ENCODE peak calls at places on chromosomes 3 and 15, in four cellular contexts. N is lung, Y is GM23338, M is heart right ventricle. G is an unnamed sample.

GRCh38 chr3:161913786-161914389 is 417.3 kb downstream of the OTOL1 start:
- ATAC-seq in N (no peak), Y (no peak), M (no peak), G (no peak)

GRCh38 chr3:93992211-93992610 is 12.3 kb downstream of the ARL13B start:
- ATAC-seq in N (no peak), Y (no peak), M (no peak), G (no peak)

GRCh38 chr15:89551502-89551901 is 23.8 kb upstream of the TICRR start:
- ATAC-seq in N (no peak), Y (no peak), M (no peak), G (no peak)

GRCh38 chr3:113747719-113748046 is 848 bp downstream of the ATP6V1A start:
- ATAC-seq in N (no peak), Y (no peak), M (no peak), G (no peak)

GRCh38 chr15:100201376-100202280 is 140.1 kb downstream of the ADAMTS17 start:
- ATAC-seq in N (no peak), Y (peak; percentile 55), M (no peak), G (no peak)

GRCh38 chr15:84946772-84947489 is 34.7 kb upstream of the PDE8A start:
- ATAC-seq in N (no peak), Y (no peak), M (peak; percentile 74), G (no peak)

GRCh38 chr3:161851941-161852566 is 355.4 kb downstream of the OTOL1 start:
- ATAC-seq in N (peak; percentile 39), Y (peak; percentile 83), M (no peak), G (no peak)

GRCh38 chr3:45223889-45224730 is 2.0 kb downstream of the TMEM158 start:
- ATAC-seq in N (no peak), Y (no peak), M (no peak), G (no peak)

GRCh38 chr3:196493292-196493691 is 10.3 kb downstream of the RNF168 start:
- ATAC-seq in N (no peak), Y (no peak), M (no peak), G (no peak)

GRCh38 chr15:64536244-64536836 is 76.0 kb downstream of the ZNF609 start:
- ATAC-seq in N (no peak), Y (no peak), M (no peak), G (no peak)

GRCh38 chr3:197103766-197104165 is 74.1 kb upstream of the MELTF start:
- ATAC-seq in N (no peak), Y (no peak), M (no peak), G (no peak)

GRCh38 chr3:30248423-30248822 is 358.0 kb upstream of the TGFBR2 start:
- ATAC-seq in N (no peak), Y (no peak), M (no peak), G (no peak)

GRCh38 chr3:194104041-194104751 is 31.8 kb upstream of the HES1 start:
- ATAC-seq in N (no peak), Y (peak; percentile 23), M (no peak), G (no peak)

GRCh38 chr15:89023311-89023961 is 64.8 kb upstream of the ABHD2 start:
- ATAC-seq in N (no peak), Y (no peak), M (no peak), G (no peak)

GRCh38 chr3:188421151-188421821 is 267.3 kb downstream of the LPP start:
- ATAC-seq in N (no peak), Y (no peak), M (no peak), G (no peak)

GRCh38 chr3:119918992-119919933 is 137.4 kb downstream of the NR1I2 start:
- ATAC-seq in N (no peak), Y (no peak), M (no peak), G (no peak)

GRCh38 chr15:82943176-82943575 is 9.3 kb downstream of the HOMER2 start:
- ATAC-seq in N (no peak), Y (peak; percentile 88), M (peak; percentile 55), G (no peak)

GRCh38 chr3:23743141-23743784 is 62.5 kb upstream of the UBE2E1 start:
- ATAC-seq in N (no peak), Y (peak; percentile 87), M (no peak), G (no peak)

GRCh38 chr15:44029940-44030568 is 165.0 kb downstream of the FRMD5 start:
- ATAC-seq in N (no peak), Y (no peak), M (no peak), G (no peak)

GRCh38 chr15:90956551-90957104 is 1.9 kb downstream of the RCCD1 start:
- ATAC-seq in N (peak; percentile 51), Y (peak; percentile 48), M (peak; percentile 24), G (peak; percentile 42)
- H3K4me3 ChIP-seq in N (peak overlapping the region; percentile 49), Y (peak overlapping the region; percentile 75), M (peak overlapping the region; percentile 76), G (peak overlapping the region; percentile 91)

GRCh38 chr15:52799145-52799811 is 9.1 kb upstream of the ONECUT1 start:
- ATAC-seq in N (no peak), Y (no peak), M (no peak), G (no peak)
- H3K4me3 ChIP-seq in N (no peak overlapping the region), Y (peak overlapping the region; percentile 57), M (no peak overlapping the region), G (no peak overlapping the region)

GRCh38 chr3:20060924-20061323 is 20.7 kb downstream of the KAT2B start:
- ATAC-seq in N (peak; percentile 69), Y (no peak), M (no peak), G (peak; percentile 77)

GRCh38 chr3:20064387-20064786 is 24.1 kb downstream of the KAT2B start:
- ATAC-seq in N (no peak), Y (no peak), M (no peak), G (no peak)

GRCh38 chr3:20057612-20058180 is 17.4 kb downstream of the KAT2B start:
- ATAC-seq in N (no peak), Y (no peak), M (peak; percentile 56), G (peak; percentile 1)

GRCh38 chr3:20062996-20063395 is 22.8 kb downstream of the KAT2B start:
- ATAC-seq in N (no peak), Y (no peak), M (no peak), G (no peak)

DNA sequence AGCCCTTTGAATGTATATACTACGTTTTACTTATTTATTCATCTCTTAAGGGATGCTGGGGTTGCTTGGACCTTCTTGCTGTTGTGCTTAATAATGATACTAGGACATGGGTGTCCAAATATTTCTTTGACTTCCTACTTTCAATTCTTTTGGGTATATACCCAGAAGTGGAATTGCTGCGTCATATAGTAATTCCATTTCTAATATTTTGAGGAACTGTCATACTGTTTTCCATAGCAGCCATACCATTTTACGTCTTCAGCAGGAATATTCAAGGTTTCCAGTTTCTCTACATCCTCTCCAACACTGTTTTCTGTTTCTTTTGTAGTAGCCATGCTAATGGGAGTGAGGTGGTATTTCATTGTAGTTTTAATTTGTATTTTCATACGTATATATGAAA is 21.1 kb downstream of the KAT2B start:
- ATAC-seq in N (peak; percentile 29), Y (no peak), M (no peak), G (peak; percentile 6)
- H3K4me3 ChIP-seq in N (no peak overlapping the region), Y (no peak overlapping the region), M (no peak overlapping the region), G (no peak overlapping the region)

GRCh38 chr3:72336821-72337479 is 511.3 kb downstream of the SHQ1 start:
- ATAC-seq in N (no peak), Y (peak; percentile 69), M (peak; percentile 85), G (peak; percentile 92)
- H3K4me3 ChIP-seq in N (no peak overlapping the region), Y (no peak overlapping the region), M (peak overlapping the region; percentile 35), G (no peak overlapping the region)

G was measured in gastroesophageal sphincter.